ENCODE peak calls at places on chromosomes 11 and 22, in six cellular contexts. O is IMR-90, W is cardiac fibroblast, H is GM06990, S is GM12865, K is choroid plexus epithelial cell. Y is an unnamed sample.

GRCh38 chr11:45382133-45382878 is 96.2 kb upstream of the SYT13 start:
- DNase-seq in W (no peak), H (no peak), O (no peak), S (no peak), K (no peak), Y (no peak)

GRCh38 chr22:26624788-26625187 is 3.0 kb downstream of the CRYBA4 start:
- DNase-seq in K (no peak), O (no peak), H (no peak), W (no peak), S (no peak), Y (no peak)

GRCh38 chr11:63763506-63764200 is 4.9 kb downstream of the ZFTA start:
- DNase-seq in H (peak; percentile 15), S (no peak), O (no peak), K (no peak), W (no peak), Y (peak; percentile 20)

GRCh38 chr11:124611016-124611571 is at the start of gene PANX3:
- DNase-seq in O (no peak), W (no peak), K (no peak), H (no peak), S (no peak), Y (peak; percentile 24)

GRCh38 chr11:71267807-71268421 is 15.5 kb upstream of the SHANK2 start:
- DNase-seq in K (no peak), H (no peak), O (no peak), S (no peak), W (no peak), Y (no peak)

GRCh38 chr11:87871071-87871470 is 304.2 kb downstream of the RAB38 start:
- DNase-seq in H (no peak), K (no peak), S (no peak), O (no peak), W (no peak), Y (no peak)

GRCh38 chr11:35262735-35263134 is 123.8 kb downstream of the CD44 start:
- DNase-seq in O (no peak), K (no peak), S (no peak), H (no peak), W (no peak), Y (no peak)

GRCh38 chr11:43403357-43404231 is 44.9 kb downstream of the TTC17 start:
- DNase-seq in K (no peak), W (no peak), H (no peak), S (no peak), O (no peak), Y (no peak)

GRCh38 chr11:22138264-22138663 is 54.6 kb upstream of the ANO5 start:
- DNase-seq in H (no peak), S (no peak), W (no peak), K (no peak), O (no peak), Y (no peak)

GRCh38 chr11:2093575-2094353 is 45.4 kb downstream of the IGF2 start:
- DNase-seq in O (no peak), K (no peak), S (no peak), H (no peak), W (peak; percentile 67), Y (no peak)

GRCh38 chr22:43289976-43290663 is 53.1 kb downstream of the SCUBE1 start:
- DNase-seq in W (peak; percentile 23), S (no peak), K (peak; percentile 72), H (no peak), O (peak; percentile 11), Y (peak; percentile 10)
- TF ChIP-seq CTCF in W (no peak), S (no peak), K (peak; percentile 16), H (no peak), O (no peak), Y (no peak)

GRCh38 chr11:57650739-57651090 is 1.0 kb upstream of the YPEL4 start:
- DNase-seq in S (no peak), H (no peak), W (no peak), K (no peak), O (no peak), Y (no peak)

GRCh38 chr11:57647960-57648776 is 1.5 kb downstream of the YPEL4 start:
- DNase-seq in H (no peak), K (no peak), S (no peak), W (peak; percentile 16), O (no peak), Y (no peak)

GRCh38 chr11:57651408-57651807 is 1.7 kb upstream of the YPEL4 start:
- DNase-seq in K (no peak), O (no peak), H (no peak), W (no peak), S (no peak), Y (no peak)

GRCh38 chr11:57648791-57649735 is 649 bp downstream of the YPEL4 start:
- DNase-seq in O (no peak), S (no peak), K (no peak), H (no peak), W (peak; percentile 32), Y (no peak)

GRCh38 chr11:57649826-57650738 is at the start of gene YPEL4:
- DNase-seq in H (no peak), O (peak; percentile 83), W (peak; percentile 74), K (peak; percentile 88), S (no peak), Y (peak; percentile 77)
- H3K4me3 ChIP-seq in H (no peak within 1 kb of the TSS), O (peak within 1 kb of the TSS; percentile 67), W (peak within 1 kb of the TSS; percentile 55), K (peak within 1 kb of the TSS; percentile 61), S (no peak within 1 kb of the TSS), Y (peak within 1 kb of the TSS; percentile 45)

GRCh38 chr22:39518996-39519680 is 1.2 kb upstream of the ATF4 start:
- DNase-seq in W (peak; percentile 71), K (peak; percentile 61), S (peak; percentile 52), O (peak; percentile 48), H (no peak), Y (peak; percentile 64)

GRCh38 chr22:39520874-39521857 is 804 bp downstream of the ATF4 start:
- DNase-seq in H (peak; percentile 88), S (peak; percentile 91), O (peak; percentile 73), W (peak; percentile 81), K (peak; percentile 89), Y (peak; percentile 85)

GRCh38 chr22:39520054-39520873 is at the start of gene ATF4:
- DNase-seq in W (peak; percentile 100), K (peak; percentile 100), S (peak; percentile 100), O (peak; percentile 99), H (peak; percentile 97), Y (peak; percentile 100)

GRCh38 chr22:39518124-39518786 is 2.1 kb upstream of the ATF4 start:
- DNase-seq in O (peak; percentile 30), H (no peak), W (peak; percentile 70), K (peak; percentile 60), S (no peak), Y (no peak)

DNA sequence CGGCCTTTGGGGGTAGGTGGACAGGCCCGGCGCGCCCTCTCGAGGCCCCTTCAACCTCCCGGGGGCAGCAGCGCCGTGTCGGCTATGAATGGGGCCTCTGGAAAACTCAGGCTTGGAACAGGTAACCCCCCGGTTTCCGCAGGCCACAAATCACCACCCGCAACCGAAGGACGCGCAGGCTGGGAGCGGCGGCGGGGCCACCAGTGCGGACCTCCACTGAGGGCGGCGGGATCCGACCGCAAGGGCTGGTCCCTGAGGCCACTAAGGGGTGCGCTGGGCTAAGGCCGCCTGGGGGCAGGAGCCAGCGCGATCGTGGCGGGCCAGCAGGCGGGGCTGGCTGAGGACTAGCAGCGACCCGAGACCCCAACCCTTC is 695 bp upstream of the ATF4 start:
- DNase-seq in W (no peak), H (no peak), O (no peak), S (peak; percentile 60), K (no peak), Y (no peak)
- TF ChIP-seq CTCF in W (peak; percentile 17), H (peak; percentile 44), O (peak; percentile 26), S (peak; percentile 22), K (peak; percentile 33), Y (peak; percentile 34)

DNA sequence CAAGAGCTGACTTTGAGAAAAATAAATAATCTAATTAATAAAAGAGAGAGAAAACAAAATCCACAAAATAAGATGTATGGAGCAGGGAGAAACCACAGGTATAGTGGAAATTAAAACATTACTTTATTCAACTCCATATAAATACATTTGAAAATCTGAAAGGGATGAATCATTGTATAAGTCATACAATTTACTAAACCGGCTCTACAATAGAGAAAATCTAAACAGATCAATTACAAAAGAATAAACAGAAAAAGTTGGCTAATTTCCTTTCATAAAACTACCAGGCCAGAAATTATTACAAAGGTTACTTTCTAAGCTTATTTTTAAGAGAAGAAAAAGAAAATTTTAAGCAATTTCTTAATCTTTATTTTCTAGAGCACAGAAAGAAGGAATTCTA is 51.3 kb upstream of the DRD2 start:
- DNase-seq in K (no peak), S (no peak), W (no peak), O (no peak), H (no peak), Y (no peak)
- H3K4me3 ChIP-seq in K (no peak overlapping the region), S (no peak overlapping the region), W (no peak overlapping the region), O (no peak overlapping the region), H (no peak overlapping the region), Y (no peak overlapping the region)

DNA sequence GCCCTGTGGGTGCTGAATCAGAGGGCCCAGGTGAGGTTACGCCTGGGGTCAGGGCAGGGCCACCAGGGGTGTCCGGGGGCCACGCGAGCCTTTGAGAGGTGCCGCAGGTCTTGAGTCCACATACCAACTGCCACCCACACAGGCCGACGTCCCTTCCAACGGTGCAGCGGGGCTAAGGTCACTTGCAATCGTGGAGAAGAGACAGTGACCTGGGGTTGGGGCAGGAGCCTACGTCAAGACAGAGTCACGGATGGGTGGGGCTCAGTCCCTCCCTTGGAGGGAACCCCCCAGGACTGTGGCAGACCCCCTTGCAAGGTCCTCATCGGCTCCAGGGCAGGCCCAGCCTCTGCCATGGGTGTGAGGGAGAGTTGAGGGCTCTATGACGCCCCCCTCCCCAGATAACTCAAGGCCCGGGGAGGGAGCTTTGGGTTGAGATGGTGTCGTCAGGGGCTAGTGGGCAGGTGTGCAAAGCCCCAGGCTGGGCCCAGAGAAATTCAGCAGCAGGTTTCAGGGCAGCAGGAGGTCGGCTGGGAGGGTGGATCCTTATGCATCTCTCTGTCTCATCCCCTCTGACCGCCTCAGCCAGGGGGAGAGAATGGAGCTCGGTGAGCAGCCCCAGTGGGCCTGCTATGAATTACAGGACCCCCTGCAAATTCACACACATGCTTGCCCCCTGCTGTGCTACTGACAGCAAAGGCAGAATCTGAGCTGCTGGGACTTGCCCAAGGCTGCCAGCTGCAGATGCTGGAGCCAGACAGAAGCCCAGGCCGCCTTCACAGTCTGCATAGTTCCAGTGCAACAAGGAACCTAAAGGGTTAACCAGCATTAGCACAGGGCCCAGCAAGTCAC is 60.0 kb downstream of the MYEOV start:
- DNase-seq in K (peak; percentile 74), H (no peak), W (no peak), O (no peak), S (no peak), Y (peak; percentile 24)
- TF ChIP-seq CTCF in K (peak; percentile 32), H (no peak), W (no peak), O (no peak), S (no peak), Y (no peak)